ENCODE peak calls at places on chromosomes 5 and 9, in six cellular contexts. B, V, C, H, I and R are unnamed samples.

GRCh38 chr9:133842174-133842573 is 104.0 kb upstream of the SARDH start:
- DNase-seq in B (no peak), V (no peak), C (no peak), H (no peak), I (no peak), R (no peak)

GRCh38 chr9:98385751-98386150 is 130.3 kb upstream of the TBC1D2 start:
- DNase-seq in B (no peak), V (no peak), C (no peak), H (no peak), I (no peak), R (no peak)

GRCh38 chr9:121750259-121750714 is 98.9 kb downstream of the DAB2IP start:
- DNase-seq in B (no peak), V (no peak), C (no peak), H (no peak), I (no peak), R (no peak)

GRCh38 chr5:122972877-122973276 is 63.6 kb downstream of the PPIC start:
- DNase-seq in B (no peak), V (peak), C (peak), H (no peak), I (no peak), R (no peak)

GRCh38 chr5:69265931-69266330 is 31.2 kb downstream of the CDK7 start:
- DNase-seq in B (no peak), V (no peak), C (no peak), H (peak), I (no peak), R (no peak)

GRCh38 chr9:114350636-114351396 is 21.1 kb downstream of the ORM2 start:
- DNase-seq in B (no peak), V (no peak), C (no peak), H (peak), I (no peak), R (no peak)

GRCh38 chr5:10308844-10309243 is 1.1 kb upstream of the CMBL start:
- DNase-seq in B (no peak), V (no peak), C (no peak), H (no peak), I (no peak), R (no peak)

GRCh38 chr9:108417726-108418125 is 438.1 kb downstream of the ACTL7B start:
- DNase-seq in B (no peak), V (peak), C (peak), H (no peak), I (no peak), R (no peak)

GRCh38 chr9:6655036-6655435 is 9.5 kb upstream of the GLDC start:
- DNase-seq in B (no peak), V (no peak), C (no peak), H (no peak), I (no peak), R (no peak)

GRCh38 chr5:141869514-141869913 is 8.7 kb downstream of the PCDH1 start:
- DNase-seq in B (no peak), V (no peak), C (no peak), H (no peak), I (no peak), R (no peak)

GRCh38 chr5:68352166-68352565 is 136.6 kb downstream of the PIK3R1 start:
- DNase-seq in B (no peak), V (no peak), C (no peak), H (no peak), I (no peak), R (no peak)

GRCh38 chr9:7342721-7343120 is 456.9 kb downstream of the DMAC1 start:
- DNase-seq in B (no peak), V (no peak), C (no peak), H (no peak), I (no peak), R (no peak)

GRCh38 chr5:180328296-180329137 is 24.6 kb downstream of the GFPT2 start:
- DNase-seq in B (peak), V (no peak), C (peak), H (peak), I (peak), R (peak)

GRCh38 chr5:151718653-151719052 is 31.9 kb upstream of the SPARC start:
- DNase-seq in B (no peak), V (no peak), C (peak), H (no peak), I (no peak), R (no peak)

GRCh38 chr9:131395027-131395744 is 1.3 kb downstream of the PRRC2B start:
- DNase-seq in B (no peak), V (no peak), C (peak), H (peak), I (peak), R (peak)

GRCh38 chr5:505946-506555 is 18.2 kb downstream of the SLC9A3 start:
- DNase-seq in B (no peak), V (no peak), C (no peak), H (no peak), I (no peak), R (no peak)

GRCh38 chr9:77807295-77807694 is 159.2 kb upstream of the GNA14 start:
- DNase-seq in B (no peak), V (peak), C (peak), H (no peak), I (no peak), R (no peak)

GRCh38 chr5:115573133-115573532 is 28.6 kb upstream of the FEM1C start:
- DNase-seq in B (no peak), V (no peak), C (peak), H (no peak), I (no peak), R (no peak)

GRCh38 chr5:156474251-156474650 is 147.3 kb downstream of the SGCD start:
- DNase-seq in B (peak), V (peak), C (peak), H (no peak), I (no peak), R (no peak)